ENCODE peak calls at places on chromosome 3, in four cellular contexts. D is SJSA1, T is M059J, B is upper lobe of left lung. S is an unnamed sample.

GRCh38 chr3:4999626-5000184 is 20.5 kb downstream of the BHLHE40 start:
- DNase-seq in B (no peak), T (peak), D (no peak), S (no peak)

GRCh38 chr3:123267821-123268220 is 66.1 kb downstream of the SEC22A start:
- DNase-seq in D (no peak), B (no peak), T (no peak), S (no peak)

GRCh38 chr3:99351097-99351496 is 287.3 kb upstream of the COL8A1 start:
- DNase-seq in B (no peak), D (no peak), T (no peak), S (no peak)

GRCh38 chr3:128452120-128452519 is 14.6 kb downstream of the DNAJB8 start:
- DNase-seq in B (no peak), T (no peak), D (no peak), S (no peak)

GRCh38 chr3:31035681-31036080 is 141.2 kb upstream of the GADL1 start:
- DNase-seq in T (no peak), B (no peak), D (no peak), S (no peak)

GRCh38 chr3:48296699-48297098 is 36.8 kb downstream of the SPINK8 start:
- DNase-seq in B (no peak), T (no peak), D (no peak), S (no peak)

GRCh38 chr3:113912551-113913246 is 35.1 kb upstream of the ZDHHC23 start:
- DNase-seq in T (peak), D (peak), B (no peak), S (no peak)

GRCh38 chr3:128335621-128336296 is 130.9 kb downstream of the DNAJB8 start:
- DNase-seq in T (no peak), B (no peak), D (no peak), S (no peak)

GRCh38 chr3:45664558-45664957 is 24.6 kb upstream of the SACM1L start:
- DNase-seq in D (no peak), B (peak), T (no peak), S (no peak)

GRCh38 chr3:159191454-159191853 is 389.6 kb downstream of the MFSD1 start:
- DNase-seq in T (peak), D (no peak), B (no peak), S (no peak)